ENCODE peak calls at places on chromosomes 7 and 10, in six cellular contexts. U is C1 segment of cervical spinal cord; W is brain microvascular endothelial cell; L is iPS DF 6.9; S is CD8-positive, alpha-beta T cell; N is AG09309. Q is an unnamed sample.

GRCh38 chr7:4951903-4952636 is 6.9 kb downstream of the MMD2 start:
- DNase-seq in U (no peak), W (peak), L (no peak), S (no peak), N (no peak), Q (no peak)

GRCh38 chr7:101605611-101606010 is 23.5 kb downstream of the MYL10 start:
- DNase-seq in U (no peak), W (no peak), L (no peak), S (no peak), N (no peak), Q (no peak)

GRCh38 chr7:128425851-128426250 is 16.1 kb upstream of the IMPDH1 start:
- DNase-seq in U (peak), W (peak), L (no peak), S (peak), N (no peak), Q (no peak)

GRCh38 chr10:44998146-44998631 is 2.5 kb upstream of the ZNF22 start:
- DNase-seq in U (no peak), W (peak), L (no peak), S (no peak), N (peak), Q (no peak)

GRCh38 chr7:148084138-148084537 is 506.4 kb upstream of the C7orf33 start:
- DNase-seq in U (peak), W (peak), L (peak), S (no peak), N (peak), Q (no peak)

GRCh38 chr10:119480667-119481066 is 61.9 kb downstream of the RGS10 start:
- DNase-seq in U (no peak), W (no peak), L (no peak), S (no peak), N (no peak), Q (no peak)

GRCh38 chr10:9792181-9792580 is 1225.5 kb upstream of the CELF2 start:
- DNase-seq in U (no peak), W (peak), L (no peak), S (no peak), N (no peak), Q (no peak)

GRCh38 chr7:45182856-45183710 is 25.5 kb downstream of the RAMP3 start:
- DNase-seq in U (no peak), W (no peak), L (no peak), S (no peak), N (no peak), Q (no peak)

GRCh38 chr10:118590334-118590733 is 5.1 kb downstream of the PRLHR start:
- DNase-seq in U (no peak), W (no peak), L (no peak), S (no peak), N (no peak), Q (no peak)

Q was measured in GM12892.